ENCODE peak calls at places on chromosomes 13 and 19, in seven cellular contexts. One of them, this sample, is unnamed.

GRCh38 chr13:50208826-50209335 is 193.6 kb downstream of the KCNRG start:
- DNase-seq in activated CD4-positive, alpha-beta T cell treated with anti-CD3 and anti-CD28 coated beads for 48 hours: no peak
- DNase-seq in anterior cingulate cortex: no peak
- DNase-seq in left colon: peak; percentile 50
- DNase-seq in BE2C: peak; percentile 58
- DNase-seq in iris pigment epithelial cell: peak; percentile 92
- DNase-seq in SW 1271: no peak
- DNase-seq in this sample: no peak

GRCh38 chr19:5068251-5069090 is 99.6 kb downstream of the KDM4B start:
- DNase-seq in left colon: no peak
- DNase-seq in iris pigment epithelial cell: no peak
- DNase-seq in BE2C: no peak
- DNase-seq in anterior cingulate cortex: no peak
- DNase-seq in SW 1271: no peak
- DNase-seq in activated CD4-positive, alpha-beta T cell treated with anti-CD3 and anti-CD28 coated beads for 48 hours: no peak
- DNase-seq in this sample: no peak

GRCh38 chr19:40279120-40279551 is 6.0 kb downstream of the AKT2 start:
- DNase-seq in BE2C: no peak
- DNase-seq in iris pigment epithelial cell: peak; percentile 65
- DNase-seq in SW 1271: no peak
- DNase-seq in left colon: peak; percentile 54
- DNase-seq in anterior cingulate cortex: peak; percentile 30
- DNase-seq in activated CD4-positive, alpha-beta T cell treated with anti-CD3 and anti-CD28 coated beads for 48 hours: no peak
- DNase-seq in this sample: no peak

GRCh38 chr19:6667114-6667627 is 2.8 kb downstream of the TNFSF14 start:
- DNase-seq in activated CD4-positive, alpha-beta T cell treated with anti-CD3 and anti-CD28 coated beads for 48 hours: peak; percentile 57
- DNase-seq in anterior cingulate cortex: no peak
- DNase-seq in iris pigment epithelial cell: no peak
- DNase-seq in BE2C: no peak
- DNase-seq in SW 1271: no peak
- DNase-seq in left colon: no peak
- DNase-seq in this sample: no peak

GRCh38 chr13:35599385-35599784 is 122.9 kb upstream of the MAB21L1 start:
- DNase-seq in SW 1271: no peak
- DNase-seq in BE2C: peak; percentile 32
- DNase-seq in iris pigment epithelial cell: no peak
- DNase-seq in activated CD4-positive, alpha-beta T cell treated with anti-CD3 and anti-CD28 coated beads for 48 hours: no peak
- DNase-seq in left colon: no peak
- DNase-seq in anterior cingulate cortex: no peak
- DNase-seq in this sample: no peak

GRCh38 chr19:1054102-1055027 is 12.6 kb upstream of the ARHGAP45 start:
- DNase-seq in activated CD4-positive, alpha-beta T cell treated with anti-CD3 and anti-CD28 coated beads for 48 hours: no peak
- DNase-seq in SW 1271: no peak
- DNase-seq in left colon: no peak
- DNase-seq in iris pigment epithelial cell: no peak
- DNase-seq in anterior cingulate cortex: no peak
- DNase-seq in BE2C: no peak
- DNase-seq in this sample: no peak

GRCh38 chr13:104837756-104838155 is 1697.7 kb downstream of the EFNB2 start:
- DNase-seq in SW 1271: no peak
- DNase-seq in activated CD4-positive, alpha-beta T cell treated with anti-CD3 and anti-CD28 coated beads for 48 hours: no peak
- DNase-seq in left colon: no peak
- DNase-seq in anterior cingulate cortex: no peak
- DNase-seq in iris pigment epithelial cell: peak; percentile 15
- DNase-seq in BE2C: no peak
- DNase-seq in this sample: no peak

GRCh38 chr13:23985060-23985459 is 87.8 kb upstream of the C1QTNF9B start:
- DNase-seq in SW 1271: no peak
- DNase-seq in iris pigment epithelial cell: no peak
- DNase-seq in left colon: no peak
- DNase-seq in BE2C: no peak
- DNase-seq in activated CD4-positive, alpha-beta T cell treated with anti-CD3 and anti-CD28 coated beads for 48 hours: no peak
- DNase-seq in anterior cingulate cortex: no peak
- DNase-seq in this sample: no peak

GRCh38 chr13:73106513-73107214 is 47.9 kb downstream of the KLF5 start:
- DNase-seq in activated CD4-positive, alpha-beta T cell treated with anti-CD3 and anti-CD28 coated beads for 48 hours: no peak
- DNase-seq in anterior cingulate cortex: no peak
- DNase-seq in left colon: no peak
- DNase-seq in BE2C: no peak
- DNase-seq in iris pigment epithelial cell: no peak
- DNase-seq in SW 1271: no peak
- DNase-seq in this sample: no peak

GRCh38 chr13:49585220-49586157 is at the start of gene RCBTB1:
- DNase-seq in SW 1271: peak; percentile 54
- DNase-seq in anterior cingulate cortex: peak; percentile 67
- DNase-seq in activated CD4-positive, alpha-beta T cell treated with anti-CD3 and anti-CD28 coated beads for 48 hours: peak; percentile 74
- DNase-seq in BE2C: peak; percentile 84
- DNase-seq in iris pigment epithelial cell: peak; percentile 57
- DNase-seq in left colon: peak; percentile 76
- DNase-seq in this sample: no peak

This sample was measured in iPS DF 6.9.